ENCODE peak calls at places on chromosomes 13 and 19, in eight cellular contexts. One of them, this sample, is unnamed.

GRCh38 chr13:72379581-72379980 is 347.8 kb downstream of the MZT1 start:
- DNase-seq in ovary: no peak
- DNase-seq in upper lobe of left lung: no peak
- DNase-seq in SK-N-SH: no peak
- DNase-seq in stomach: no peak
- DNase-seq in K562: no peak
- DNase-seq in A549: no peak
- DNase-seq in tibial nerve: no peak
- DNase-seq in this sample: no peak

GRCh38 chr13:75752848-75753247 is 116.7 kb downstream of the LMO7 start:
- DNase-seq in tibial nerve: no peak
- DNase-seq in K562: no peak
- DNase-seq in SK-N-SH: no peak
- DNase-seq in A549: no peak
- DNase-seq in stomach: no peak
- DNase-seq in ovary: no peak
- DNase-seq in upper lobe of left lung: no peak
- DNase-seq in this sample: no peak

GRCh38 chr19:3186891-3187661 is 1.3 kb downstream of the NCLN start:
- DNase-seq in tibial nerve: no peak
- DNase-seq in A549: no peak
- DNase-seq in ovary: no peak
- DNase-seq in K562: peak
- DNase-seq in stomach: no peak
- DNase-seq in upper lobe of left lung: no peak
- DNase-seq in SK-N-SH: no peak
- DNase-seq in this sample: peak

GRCh38 chr13:90105276-90105675 is 1242.2 kb upstream of the MIR17HG start:
- DNase-seq in upper lobe of left lung: no peak
- DNase-seq in SK-N-SH: no peak
- DNase-seq in K562: no peak
- DNase-seq in tibial nerve: no peak
- DNase-seq in ovary: no peak
- DNase-seq in A549: no peak
- DNase-seq in stomach: no peak
- DNase-seq in this sample: no peak

GRCh38 chr19:35459414-35460082 is 11.5 kb downstream of the FFAR2 start:
- DNase-seq in stomach: peak
- DNase-seq in A549: no peak
- DNase-seq in tibial nerve: no peak
- DNase-seq in K562: no peak
- DNase-seq in upper lobe of left lung: no peak
- DNase-seq in SK-N-SH: peak
- DNase-seq in ovary: peak
- DNase-seq in this sample: peak

GRCh38 chr13:36157475-36157874 is 26.3 kb upstream of the DCLK1 start:
- DNase-seq in K562: no peak
- DNase-seq in ovary: no peak
- DNase-seq in stomach: no peak
- DNase-seq in SK-N-SH: no peak
- DNase-seq in upper lobe of left lung: no peak
- DNase-seq in tibial nerve: no peak
- DNase-seq in A549: no peak
- DNase-seq in this sample: no peak

GRCh38 chr13:37729876-37730275 is 131.3 kb upstream of the POSTN start:
- DNase-seq in SK-N-SH: no peak
- DNase-seq in ovary: no peak
- DNase-seq in tibial nerve: no peak
- DNase-seq in K562: no peak
- DNase-seq in stomach: no peak
- DNase-seq in upper lobe of left lung: no peak
- DNase-seq in A549: no peak
- DNase-seq in this sample: no peak

GRCh38 chr19:3981736-3982681 is 3.3 kb downstream of the EEF2 start:
- DNase-seq in upper lobe of left lung: no peak
- DNase-seq in K562: peak
- DNase-seq in A549: no peak
- DNase-seq in ovary: peak
- DNase-seq in SK-N-SH: peak
- DNase-seq in tibial nerve: no peak
- DNase-seq in stomach: no peak
- DNase-seq in this sample: no peak

GRCh38 chr19:46069841-46070341 is 29.1 kb upstream of the IGFL4 start:
- DNase-seq in ovary: no peak
- DNase-seq in SK-N-SH: no peak
- DNase-seq in stomach: no peak
- DNase-seq in A549: peak
- DNase-seq in upper lobe of left lung: no peak
- DNase-seq in K562: no peak
- DNase-seq in tibial nerve: no peak
- DNase-seq in this sample: no peak

DNA sequence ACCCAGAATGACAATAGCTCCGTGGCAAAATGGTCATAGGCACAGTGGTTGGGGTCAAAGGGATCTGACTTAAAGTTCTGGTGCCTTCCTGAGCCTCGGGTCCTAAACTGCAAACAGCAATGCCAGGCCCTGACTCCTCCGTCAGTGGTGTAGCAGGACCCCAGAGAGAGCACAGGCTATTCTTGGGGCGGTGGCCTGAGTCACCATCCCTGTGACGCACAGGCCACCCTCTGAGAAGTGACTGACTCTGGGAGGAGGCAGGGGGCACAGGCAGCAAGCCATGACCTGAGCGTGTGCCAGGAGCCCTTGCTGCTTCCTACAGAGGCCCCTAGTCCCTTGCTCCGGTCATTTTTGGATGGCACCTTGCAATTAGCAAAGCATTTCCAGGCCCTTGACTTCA is 18.7 kb downstream of the PLVAP start:
- DNase-seq in SK-N-SH: no peak
- DNase-seq in ovary: no peak
- DNase-seq in K562: no peak
- DNase-seq in upper lobe of left lung: no peak
- DNase-seq in stomach: no peak
- DNase-seq in tibial nerve: no peak
- DNase-seq in A549: peak
- DNase-seq in this sample: no peak
- TF ChIP-seq EP300 in SK-N-SH: no peak
- TF ChIP-seq EP300 in ovary: no peak
- TF ChIP-seq EP300 in K562: no peak
- TF ChIP-seq EP300 in upper lobe of left lung: no peak
- TF ChIP-seq EP300 in stomach: peak
- TF ChIP-seq EP300 in tibial nerve: no peak
- TF ChIP-seq EP300 in A549: no peak
- TF ChIP-seq EP300 in this sample: peak

GRCh38 chr19:43638991-43639494 is 607 bp downstream of the CADM4 start:
- DNase-seq in upper lobe of left lung: no peak
- DNase-seq in A549: no peak
- DNase-seq in ovary: no peak
- DNase-seq in SK-N-SH: no peak
- DNase-seq in tibial nerve: no peak
- DNase-seq in stomach: no peak
- DNase-seq in K562: no peak
- DNase-seq in this sample: no peak
- H3K4me3 ChIP-seq in upper lobe of left lung: peak
- H3K4me3 ChIP-seq in A549: peak
- H3K4me3 ChIP-seq in ovary: peak
- H3K4me3 ChIP-seq in SK-N-SH: peak
- H3K4me3 ChIP-seq in tibial nerve: peak
- H3K4me3 ChIP-seq in stomach: peak
- H3K4me3 ChIP-seq in K562: peak
- H3K4me3 ChIP-seq in this sample: peak

GRCh38 chr19:33689138-33689746 is 67.5 kb downstream of the CHST8 start:
- DNase-seq in ovary: peak
- DNase-seq in stomach: no peak
- DNase-seq in tibial nerve: no peak
- DNase-seq in K562: no peak
- DNase-seq in SK-N-SH: no peak
- DNase-seq in upper lobe of left lung: no peak
- DNase-seq in A549: no peak
- DNase-seq in this sample: no peak
- TF ChIP-seq EP300 in ovary: no peak
- TF ChIP-seq EP300 in stomach: no peak
- TF ChIP-seq EP300 in tibial nerve: no peak
- TF ChIP-seq EP300 in K562: no peak
- TF ChIP-seq EP300 in SK-N-SH: no peak
- TF ChIP-seq EP300 in upper lobe of left lung: no peak
- TF ChIP-seq EP300 in A549: no peak
- TF ChIP-seq EP300 in this sample: no peak

GRCh38 chr19:55080915-55081772 is 5.5 kb downstream of the EPS8L1 start:
- DNase-seq in K562: peak
- DNase-seq in tibial nerve: no peak
- DNase-seq in upper lobe of left lung: peak
- DNase-seq in stomach: peak
- DNase-seq in ovary: peak
- DNase-seq in SK-N-SH: peak
- DNase-seq in A549: peak
- DNase-seq in this sample: peak
- H3K4me3 ChIP-seq in K562: peak
- H3K4me3 ChIP-seq in tibial nerve: no peak
- H3K4me3 ChIP-seq in upper lobe of left lung: peak
- H3K4me3 ChIP-seq in stomach: peak
- H3K4me3 ChIP-seq in ovary: no peak
- H3K4me3 ChIP-seq in SK-N-SH: peak
- H3K4me3 ChIP-seq in A549: peak
- H3K4me3 ChIP-seq in this sample: peak

DNA sequence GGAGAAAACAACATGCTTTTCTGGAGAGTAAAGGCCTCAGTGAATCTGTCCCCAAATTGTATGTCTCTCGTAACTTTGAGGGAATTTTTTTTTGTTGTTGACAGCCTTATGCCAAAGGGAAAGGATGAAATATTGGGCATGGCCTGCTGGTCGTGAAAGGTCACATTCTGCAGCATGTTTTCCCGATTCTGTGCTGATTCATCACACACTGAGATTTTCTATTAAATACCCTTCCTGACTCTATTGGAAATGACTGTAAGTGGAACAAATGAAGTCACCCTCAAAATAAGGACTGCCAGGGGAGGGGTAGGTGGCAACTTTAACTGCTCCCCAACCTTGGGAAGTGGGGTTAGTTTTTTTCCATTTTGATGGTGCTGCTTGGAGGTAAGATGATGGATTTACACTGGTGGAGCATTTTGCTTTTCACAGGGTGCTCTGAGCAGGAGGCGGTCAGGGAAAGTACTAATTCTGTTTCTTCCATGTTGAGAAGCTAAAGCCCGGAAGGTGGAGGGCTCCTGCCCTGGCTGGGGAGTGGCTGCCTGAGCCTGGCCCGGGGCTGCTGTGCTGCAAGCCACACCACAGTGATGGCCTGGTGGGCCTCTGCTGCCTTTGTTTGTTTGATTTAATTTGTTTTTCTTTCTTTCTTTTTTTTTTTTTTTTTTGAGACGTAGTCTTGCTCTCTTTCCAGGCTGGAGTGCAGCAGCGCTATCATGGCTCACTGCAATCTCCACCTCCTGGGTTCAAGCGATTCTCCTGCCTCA is 116.8 kb upstream of the SPATA13 start:
- DNase-seq in A549: no peak
- DNase-seq in SK-N-SH: no peak
- DNase-seq in upper lobe of left lung: no peak
- DNase-seq in stomach: no peak
- DNase-seq in tibial nerve: no peak
- DNase-seq in ovary: no peak
- DNase-seq in K562: no peak
- DNase-seq in this sample: no peak
- TF ChIP-seq EP300 in A549: no peak
- TF ChIP-seq EP300 in SK-N-SH: no peak
- TF ChIP-seq EP300 in upper lobe of left lung: no peak
- TF ChIP-seq EP300 in stomach: no peak
- TF ChIP-seq EP300 in tibial nerve: no peak
- TF ChIP-seq EP300 in ovary: no peak
- TF ChIP-seq EP300 in K562: no peak
- TF ChIP-seq EP300 in this sample: no peak

GRCh38 chr13:87537946-87538345 is 133.2 kb upstream of the SLITRK5 start:
- DNase-seq in SK-N-SH: no peak
- DNase-seq in upper lobe of left lung: no peak
- DNase-seq in tibial nerve: no peak
- DNase-seq in K562: no peak
- DNase-seq in stomach: no peak
- DNase-seq in ovary: no peak
- DNase-seq in A549: no peak
- DNase-seq in this sample: no peak
- H3K4me3 ChIP-seq in SK-N-SH: no peak
- H3K4me3 ChIP-seq in upper lobe of left lung: no peak
- H3K4me3 ChIP-seq in tibial nerve: no peak
- H3K4me3 ChIP-seq in K562: no peak
- H3K4me3 ChIP-seq in stomach: no peak
- H3K4me3 ChIP-seq in ovary: no peak
- H3K4me3 ChIP-seq in A549: no peak
- H3K4me3 ChIP-seq in this sample: no peak

GRCh38 chr19:634975-635652 is 1.8 kb upstream of the POLRMT start:
- DNase-seq in tibial nerve: no peak
- DNase-seq in SK-N-SH: no peak
- DNase-seq in A549: peak
- DNase-seq in ovary: no peak
- DNase-seq in K562: no peak
- DNase-seq in stomach: no peak
- DNase-seq in upper lobe of left lung: no peak
- DNase-seq in this sample: no peak
- TF ChIP-seq EP300 in tibial nerve: no peak
- TF ChIP-seq EP300 in SK-N-SH: no peak
- TF ChIP-seq EP300 in A549: no peak
- TF ChIP-seq EP300 in ovary: no peak
- TF ChIP-seq EP300 in K562: no peak
- TF ChIP-seq EP300 in stomach: no peak
- TF ChIP-seq EP300 in upper lobe of left lung: no peak
- TF ChIP-seq EP300 in this sample: no peak

DNA sequence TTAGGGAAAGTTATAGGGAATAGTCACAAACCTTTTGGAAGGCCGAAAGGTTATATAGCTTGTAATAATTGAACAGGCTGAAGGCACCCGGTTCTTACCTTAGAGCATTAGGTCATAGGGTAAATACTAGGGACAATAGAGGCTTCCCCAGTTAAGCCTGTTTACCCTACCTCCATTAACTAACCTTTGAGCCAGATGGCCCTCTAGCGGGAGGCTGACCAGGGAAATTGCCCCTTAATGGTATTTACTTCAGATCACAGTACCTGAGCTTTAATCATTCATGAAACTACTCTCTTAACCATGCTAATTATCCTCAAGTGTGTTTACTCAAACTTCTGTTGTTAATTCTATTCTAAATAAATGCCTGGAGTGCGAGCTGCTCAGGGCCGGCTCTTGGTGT is 20.4 kb upstream of the ZNF83 start:
- DNase-seq in SK-N-SH: no peak
- DNase-seq in upper lobe of left lung: no peak
- DNase-seq in K562: no peak
- DNase-seq in tibial nerve: no peak
- DNase-seq in stomach: no peak
- DNase-seq in ovary: no peak
- DNase-seq in A549: no peak
- DNase-seq in this sample: no peak
- H3K4me3 ChIP-seq in SK-N-SH: no peak
- H3K4me3 ChIP-seq in upper lobe of left lung: no peak
- H3K4me3 ChIP-seq in K562: no peak
- H3K4me3 ChIP-seq in tibial nerve: no peak
- H3K4me3 ChIP-seq in stomach: no peak
- H3K4me3 ChIP-seq in ovary: no peak
- H3K4me3 ChIP-seq in A549: no peak
- H3K4me3 ChIP-seq in this sample: no peak

GRCh38 chr19:50875795-50876422 is 2.7 kb downstream of the KLK2 start:
- DNase-seq in stomach: no peak
- DNase-seq in A549: no peak
- DNase-seq in SK-N-SH: no peak
- DNase-seq in ovary: no peak
- DNase-seq in upper lobe of left lung: no peak
- DNase-seq in K562: no peak
- DNase-seq in tibial nerve: no peak
- DNase-seq in this sample: no peak
- TF ChIP-seq EP300 in stomach: no peak
- TF ChIP-seq EP300 in A549: no peak
- TF ChIP-seq EP300 in SK-N-SH: no peak
- TF ChIP-seq EP300 in ovary: no peak
- TF ChIP-seq EP300 in upper lobe of left lung: no peak
- TF ChIP-seq EP300 in K562: no peak
- TF ChIP-seq EP300 in tibial nerve: no peak
- TF ChIP-seq EP300 in this sample: no peak

GRCh38 chr19:17026706-17027427 is at the start of gene CPAMD8:
- DNase-seq in ovary: no peak
- DNase-seq in SK-N-SH: peak
- DNase-seq in A549: no peak
- DNase-seq in stomach: no peak
- DNase-seq in K562: no peak
- DNase-seq in upper lobe of left lung: peak
- DNase-seq in tibial nerve: no peak
- DNase-seq in this sample: no peak
- H3K4me3 ChIP-seq in ovary: no peak
- H3K4me3 ChIP-seq in SK-N-SH: no peak
- H3K4me3 ChIP-seq in A549: peak
- H3K4me3 ChIP-seq in stomach: peak
- H3K4me3 ChIP-seq in K562: no peak
- H3K4me3 ChIP-seq in upper lobe of left lung: peak
- H3K4me3 ChIP-seq in tibial nerve: no peak
- H3K4me3 ChIP-seq in this sample: no peak